ENCODE peak calls at places on chromosomes 3 and 15, in five cellular contexts. L is gastrocnemius medialis; T is CD8-positive, alpha-beta T cell; D is PC-3; P is heart left ventricle. N is an unnamed sample. For H3K4me1, the result is how much of the 10 kb centered on the place peaks cover.

GRCh38 chr15:101438482-101439284 is 50.8 kb downstream of the PCSK6 start:
- DNase-seq in L (no peak), T (no peak), D (no peak), P (no peak), N (no peak)

GRCh38 chr3:99638244-99638948 is at the start of gene COL8A1:
- DNase-seq in L (no peak), T (no peak), D (peak), P (peak), N (peak)

GRCh38 chr3:143831208-143831607 is 17.1 kb downstream of the SLC9A9 start:
- DNase-seq in L (no peak), T (no peak), D (peak), P (no peak), N (no peak)

GRCh38 chr3:116263842-116264545 is 181.3 kb downstream of the LSAMP start:
- DNase-seq in L (no peak), T (no peak), D (no peak), P (peak), N (no peak)

GRCh38 chr3:194906970-194907629 is 221.4 kb downstream of the FAM43A start:
- DNase-seq in L (no peak), T (no peak), D (no peak), P (no peak), N (no peak)

GRCh38 chr3:187713504-187713903 is 11.1 kb upstream of the RTP2 start:
- DNase-seq in L (no peak), T (no peak), D (peak), P (no peak), N (peak)

GRCh38 chr3:133394561-133395311 is 5.1 kb upstream of the BFSP2 start:
- DNase-seq in L (no peak), T (no peak), D (no peak), P (no peak), N (no peak)

GRCh38 chr3:98770261-98771039 is 7.3 kb downstream of the ST3GAL6 start:
- DNase-seq in L (peak), T (no peak), D (no peak), P (peak), N (no peak)

GRCh38 chr3:158794936-158795518 is 6.8 kb upstream of the MFSD1 start:
- DNase-seq in L (no peak), T (no peak), D (peak), P (no peak), N (no peak)

GRCh38 chr3:127629462-127630403 is 748 bp downstream of the PODXL2 start:
- DNase-seq in L (no peak), T (peak), D (no peak), P (no peak), N (peak)

GRCh38 chr3:163622384-163622783 is 1455.9 kb downstream of the SI start:
- DNase-seq in L (no peak), T (no peak), D (peak), P (no peak), N (peak)

GRCh38 chr3:71127463-71128243 is 455.9 kb downstream of the FOXP1 start:
- DNase-seq in L (no peak), T (peak), D (no peak), P (no peak), N (no peak)

DNA sequence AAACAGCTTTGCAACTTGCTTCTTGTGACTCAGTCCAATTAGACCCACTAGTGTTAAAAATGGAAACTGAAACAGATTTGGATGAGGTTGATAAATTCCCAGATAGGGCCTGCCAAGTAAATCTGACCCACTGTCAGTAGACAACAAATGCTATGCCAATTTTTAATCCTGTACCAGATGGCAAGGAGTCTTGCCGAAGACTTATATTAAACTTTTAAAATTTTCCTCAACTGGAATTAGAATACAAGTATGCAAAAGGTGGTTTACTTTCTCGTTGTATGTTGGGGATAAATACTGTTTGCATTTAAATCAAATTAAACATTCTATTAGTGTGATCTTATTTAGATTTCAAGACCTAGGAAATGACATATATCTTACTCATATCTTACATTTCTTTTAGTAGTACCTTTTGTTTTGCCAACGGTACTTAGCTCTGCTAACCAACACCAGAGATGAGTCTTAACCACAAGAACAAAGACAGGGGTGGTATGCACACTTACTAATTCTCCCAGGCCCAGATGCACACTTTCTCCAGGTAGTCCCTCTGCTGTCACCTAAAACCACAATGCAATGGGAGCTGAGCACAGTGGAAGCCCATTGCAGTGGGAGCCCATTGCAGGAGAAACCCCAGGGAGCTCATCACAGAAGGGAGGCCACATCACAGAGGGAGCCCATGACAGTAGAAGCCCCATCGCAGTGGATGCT is 77.8 kb downstream of the WWTR1 start:
- DNase-seq in L (no peak), T (no peak), D (peak), P (no peak), N (no peak)
- H3K4me1 ChIP-seq in L (half or more), T (under half), D (half or more), P (half or more), N (under half)

GRCh38 chr3:5188419-5189405 is 1.2 kb downstream of the EDEM1 start:
- DNase-seq in L (no peak), T (peak), D (peak), P (no peak), N (peak)
- H3K4me1 ChIP-seq in L (under half), T (under half), D (under half), P (under half), N (under half)

DNA sequence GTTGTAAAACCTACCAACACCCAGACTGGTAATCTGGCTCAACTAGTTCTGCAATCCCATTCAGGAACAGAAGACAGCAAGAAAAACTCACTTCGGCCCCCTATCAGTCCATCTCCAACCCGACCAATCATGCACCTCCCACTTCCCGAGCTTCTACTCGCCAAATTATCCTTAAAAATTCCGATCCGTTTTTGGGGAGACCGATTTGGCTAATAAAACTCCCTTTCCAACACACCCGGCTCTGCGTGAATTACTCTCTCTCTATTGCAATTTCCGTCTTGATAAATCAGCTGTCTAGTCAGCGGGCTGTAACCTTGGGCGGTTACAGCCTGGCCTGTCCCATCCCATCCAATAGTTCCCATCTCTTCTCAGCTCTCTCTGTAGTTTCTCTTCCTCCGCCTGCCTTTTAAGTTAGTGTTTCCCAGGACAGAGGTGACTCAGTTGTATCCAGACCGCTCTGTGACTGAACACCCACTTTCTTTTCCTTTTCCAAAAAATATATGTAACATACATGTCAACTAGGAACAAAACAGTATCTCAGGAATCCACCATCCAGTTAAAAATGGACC is 780 bp upstream of the ACAD9 start:
- DNase-seq in L (no peak), T (peak), D (peak), P (peak), N (peak)
- H3K4me1 ChIP-seq in L (half or more), T (under half), D (under half), P (under half), N (under half)

DNA sequence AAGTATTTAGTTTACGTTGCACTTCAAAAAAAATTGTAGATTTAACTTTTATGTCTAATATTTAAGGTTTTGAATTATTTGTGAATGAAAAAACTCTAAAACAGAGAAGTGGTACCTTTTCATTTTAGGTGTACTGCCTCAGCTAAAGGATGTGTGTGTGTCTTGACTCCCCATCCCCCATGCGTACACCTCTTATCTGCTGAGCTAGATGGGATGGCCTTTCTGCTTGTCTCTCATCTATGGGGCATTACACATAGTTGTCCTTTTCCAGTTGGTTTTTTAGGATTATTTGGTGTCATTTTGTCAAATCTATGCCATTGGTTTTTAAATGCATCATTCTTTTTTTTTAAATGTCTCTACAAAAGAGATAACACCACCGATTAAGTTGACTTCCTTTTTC is 110.9 kb downstream of the FNDC3B start:
- DNase-seq in L (no peak), T (no peak), D (no peak), P (no peak), N (no peak)
- H3K4me1 ChIP-seq in L (half or more), T (under half), D (half or more), P (half or more), N (under half)

GRCh38 chr3:182185341-182185740 is 473.6 kb downstream of the SOX2 start:
- DNase-seq in L (no peak), T (no peak), D (no peak), P (no peak), N (no peak)
- H3K4me1 ChIP-seq in L (under half), T (under half), D (under half), P (under half), N (half or more)

DNA sequence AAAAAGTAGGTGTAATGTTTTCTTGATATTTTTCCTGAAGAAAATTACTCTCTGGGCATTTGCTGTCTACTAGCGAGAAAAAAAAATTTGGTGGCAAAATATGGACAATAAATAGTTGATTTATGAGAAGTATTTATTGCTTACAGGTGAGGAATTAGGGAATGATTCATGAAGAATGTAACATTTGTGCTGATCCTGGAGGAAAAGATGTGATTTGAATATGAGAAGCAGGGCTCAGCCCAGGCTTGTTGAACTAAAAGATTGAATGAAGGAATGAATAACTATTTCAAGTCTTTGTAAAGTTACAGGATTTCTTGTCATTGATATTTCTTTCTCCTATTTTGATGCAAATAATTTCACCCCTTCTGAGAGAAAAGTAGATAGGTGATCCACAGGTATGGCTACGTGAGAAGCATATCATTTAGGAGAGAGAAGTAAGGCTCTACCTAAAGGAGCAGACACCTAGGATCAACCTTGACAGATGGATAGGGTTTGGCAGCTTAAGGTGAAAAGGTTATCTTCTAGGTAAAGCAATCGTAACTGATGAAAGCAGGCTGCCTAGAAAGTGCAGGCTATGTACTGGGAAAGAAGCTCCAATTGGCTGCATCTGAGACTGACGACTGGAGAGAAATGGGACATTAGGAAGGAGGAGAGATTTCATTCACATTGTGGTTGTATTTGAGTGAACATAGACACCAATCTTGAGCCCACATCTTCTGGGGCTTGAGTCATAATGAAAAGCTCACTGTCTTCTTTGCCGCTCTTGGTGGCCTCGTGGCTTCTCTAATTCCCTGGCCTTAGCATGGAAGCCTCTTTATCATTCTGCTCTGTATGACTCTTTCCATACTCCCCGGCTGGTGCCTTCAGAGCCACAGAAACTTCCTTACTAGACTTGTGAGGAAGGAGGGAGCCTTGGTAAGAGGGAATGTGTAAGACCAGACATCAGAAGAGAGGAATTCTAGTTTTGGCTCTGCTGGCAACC is 106.5 kb downstream of the P3H2 start:
- DNase-seq in L (no peak), T (no peak), D (peak), P (no peak), N (peak)
- H3K4me1 ChIP-seq in L (under half), T (under half), D (half or more), P (under half), N (half or more)

GRCh38 chr3:49410102-49410843 is 1.5 kb downstream of the RHOA start:
- DNase-seq in L (no peak), T (no peak), D (no peak), P (no peak), N (no peak)

GRCh38 chr3:49412632-49413337 is 562 bp downstream of the TCTA start:
- DNase-seq in L (no peak), T (no peak), D (no peak), P (no peak), N (no peak)

GRCh38 chr3:49410844-49411549 is 779 bp downstream of the RHOA start:
- DNase-seq in L (no peak), T (no peak), D (no peak), P (no peak), N (no peak)

GRCh38 chr3:49411968-49412631 is at the start of the genes RHOA and TCTA:
- DNase-seq in L (peak), T (peak), D (peak), P (peak), N (peak)

GRCh38 chr3:49411550-49411967 is 217 bp downstream of the RHOA start:
- DNase-seq in L (peak), T (peak), D (no peak), P (peak), N (peak)
- H3K4me1 ChIP-seq in L (half or more), T (half or more), D (under half), P (half or more), N (under half)

N was measured in Caco-2.